ENCODE peak calls at places on chromosome 2, in four cellular contexts. R is brain microvascular endothelial cell, F is foreskin fibroblast, W is mucosa of descending colon. C is an unnamed sample.

GRCh38 chr2:2574401-2575184 is 243.5 kb upstream of the MYT1L start:
- DNase-seq in R (no peak), F (no peak), W (no peak), C (no peak)

GRCh38 chr2:130393318-130393910 is 37.6 kb downstream of the PTPN18 start:
- DNase-seq in R (no peak), F (no peak), W (no peak), C (no peak)

GRCh38 chr2:183063083-183063482 is 15.5 kb upstream of the DUSP19 start:
- DNase-seq in R (peak; percentile 61), F (peak; percentile 42), W (no peak), C (no peak)

GRCh38 chr2:49177194-49177593 is 22.9 kb upstream of the FSHR start:
- DNase-seq in R (no peak), F (no peak), W (no peak), C (no peak)

GRCh38 chr2:219024059-219024458 is 17.3 kb downstream of the CFAP65 start:
- DNase-seq in R (no peak), F (no peak), W (no peak), C (no peak)

GRCh38 chr2:16869711-16870110 is 204.1 kb upstream of the CYRIA start:
- DNase-seq in R (no peak), F (no peak), W (no peak), C (no peak)

GRCh38 chr2:3263487-3263886 is 114.1 kb downstream of the EIPR1 start:
- DNase-seq in R (no peak), F (no peak), W (no peak), C (no peak)

GRCh38 chr2:12055219-12055618 is 308.8 kb downstream of the LPIN1 start:
- DNase-seq in R (no peak), F (no peak), W (no peak), C (no peak)

GRCh38 chr2:25323612-25324189 is 18.0 kb downstream of the DNMT3A start:
- DNase-seq in R (no peak), F (no peak), W (no peak), C (no peak)

GRCh38 chr2:27148801-27149439 is at the start of gene TCF23:
- DNase-seq in R (no peak), F (no peak), W (no peak), C (no peak)

GRCh38 chr2:237956402-237956736 is 10.4 kb upstream of the UBE2F start:
- DNase-seq in R (no peak), F (no peak), W (no peak), C (no peak)

GRCh38 chr2:186535861-186536260 is 49.8 kb downstream of the ZC3H15 start:
- DNase-seq in R (no peak), F (no peak), W (no peak), C (no peak)

GRCh38 chr2:112342067-112342466 is 66.7 kb downstream of the ZC3H6 start:
- DNase-seq in R (no peak), F (peak; percentile 11), W (no peak), C (no peak)

GRCh38 chr2:79327460-79327859 is 167.9 kb upstream of the REG3A start:
- DNase-seq in R (no peak), F (no peak), W (no peak), C (no peak)

GRCh38 chr2:196077821-196078220 is 9.2 kb upstream of the DNAH7 start:
- DNase-seq in R (no peak), F (peak; percentile 41), W (no peak), C (no peak)

GRCh38 chr2:39683022-39683699 is 17.4 kb downstream of the TMEM178A start:
- DNase-seq in R (no peak), F (no peak), W (no peak), C (no peak)

GRCh38 chr2:230225486-230225885 is at the start of gene SP140:
- DNase-seq in R (no peak), F (no peak), W (peak; percentile 80), C (no peak)

GRCh38 chr2:230224458-230224857 is 1.1 kb upstream of the SP140 start:
- DNase-seq in R (no peak), F (no peak), W (no peak), C (no peak)

GRCh38 chr2:230226090-230226551 is 585 bp downstream of the SP140 start:
- DNase-seq in R (no peak), F (no peak), W (no peak), C (no peak)

GRCh38 chr2:230230087-230230486 is 4.6 kb downstream of the SP140 start:
- DNase-seq in R (peak; percentile 93), F (peak; percentile 77), W (no peak), C (peak; percentile 70)

DNA sequence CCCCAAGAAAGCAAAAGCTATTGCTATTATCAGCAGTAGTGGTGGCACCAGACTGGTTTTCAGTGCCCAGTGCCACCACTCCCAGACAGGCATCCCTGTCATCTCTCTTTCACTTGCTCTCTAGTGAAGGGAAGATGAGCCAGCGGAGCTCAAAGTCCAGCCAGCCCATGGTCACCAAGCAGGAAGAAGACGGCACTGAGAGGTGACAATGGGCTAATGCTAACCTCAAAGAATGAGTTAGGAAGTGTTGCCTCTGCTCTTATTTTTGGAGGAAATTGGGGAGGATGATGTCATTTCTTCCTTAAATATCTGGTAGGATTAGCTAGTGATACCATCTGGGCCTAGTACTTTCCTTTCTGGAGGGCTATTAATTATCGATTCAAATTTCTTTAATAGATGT is 1.7 kb downstream of the SP140 start:
- DNase-seq in R (no peak), F (no peak), W (no peak), C (no peak)
- H3K4me3 ChIP-seq in R (no peak overlapping the region), F (no peak overlapping the region), W (no peak overlapping the region), C (no peak overlapping the region)

DNA sequence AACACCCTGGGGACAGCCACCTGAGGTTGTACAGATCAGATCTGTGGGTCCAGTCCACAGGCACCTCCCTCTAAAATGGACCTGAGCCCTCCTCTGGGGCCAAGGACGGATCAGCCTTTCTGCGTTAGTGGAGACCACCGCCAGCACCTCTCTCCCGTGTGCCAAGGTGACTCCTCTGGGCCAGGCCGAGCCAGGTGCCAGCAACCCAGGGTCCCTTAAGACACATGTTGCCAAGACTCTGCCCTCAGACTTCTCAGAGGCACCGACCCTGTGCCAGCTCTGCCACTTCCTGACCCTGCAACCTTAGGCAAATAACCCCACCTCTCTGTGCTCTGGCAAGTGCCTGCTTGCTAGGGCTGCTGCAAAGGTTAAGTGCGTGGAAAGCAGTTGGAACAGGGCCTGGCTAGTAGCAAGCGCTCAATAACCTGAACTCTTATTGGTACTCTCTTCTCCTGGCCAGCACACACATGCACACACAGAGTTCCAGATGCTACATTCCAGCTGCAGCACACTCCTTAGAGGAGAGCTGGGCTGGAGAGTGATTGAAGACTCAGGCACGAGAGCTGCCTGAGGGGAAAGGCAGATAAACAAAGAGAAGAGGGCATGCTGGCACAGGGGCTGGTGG is 105.6 kb downstream of the TNS1 start:
- DNase-seq in R (no peak), F (no peak), W (no peak), C (no peak)
- TF ChIP-seq CTCF in R (no peak), F (no peak), W (no peak), C (no peak)

GRCh38 chr2:163737169-163737439 is 1.3 kb upstream of the FIGN start:
- DNase-seq in R (peak; percentile 1), F (no peak), W (no peak), C (no peak)
- H3K4me3 ChIP-seq in R (peak overlapping the region; percentile 89), F (peak overlapping the region; percentile 72), W (no peak overlapping the region), C (peak overlapping the region; percentile 76)

GRCh38 chr2:235264121-235264493 is 229.7 kb upstream of the AGAP1 start:
- DNase-seq in R (no peak), F (no peak), W (no peak), C (no peak)
- TF ChIP-seq CTCF in R (no peak), F (no peak), W (no peak), C (no peak)

GRCh38 chr2:174339571-174339966 is 4.8 kb downstream of the SP9 start:
- DNase-seq in R (no peak), F (no peak), W (no peak), C (no peak)

GRCh38 chr2:174337337-174338154 is 2.8 kb downstream of the SP9 start:
- DNase-seq in R (no peak), F (no peak), W (no peak), C (no peak)

GRCh38 chr2:174339971-174340399 is 5.2 kb downstream of the SP9 start:
- DNase-seq in R (no peak), F (no peak), W (no peak), C (no peak)

GRCh38 chr2:174338155-174338495 is 3.4 kb downstream of the SP9 start:
- DNase-seq in R (no peak), F (no peak), W (no peak), C (no peak)

GRCh38 chr2:174338626-174339570 is 4.1 kb downstream of the SP9 start:
- DNase-seq in R (no peak), F (no peak), W (no peak), C (no peak)
- H3K4me3 ChIP-seq in R (no peak overlapping the region), F (no peak overlapping the region), W (no peak overlapping the region), C (no peak overlapping the region)

C was measured in astrocyte of the cerebellum.